ENCODE peak calls at places on chromosome 9, in nine cellular contexts. W, M, L, A, Y, U, N, O and F are unnamed samples.

GRCh38 chr9:34579097-34579818 is 10.3 kb downstream of the CNTFR start:
- DNase-seq in O (no peak), L (no peak), W (no peak), Y (no peak), U (no peak), N (no peak), M (no peak), A (no peak), F (no peak)

GRCh38 chr9:78549711-78550110 is 252.8 kb downstream of the PSAT1 start:
- DNase-seq in Y (no peak), M (no peak), A (no peak), O (no peak), N (no peak), L (no peak), W (no peak), U (no peak), F (no peak)

GRCh38 chr9:96075111-96075510 is 199.6 kb downstream of the ERCC6L2 start:
- DNase-seq in O (no peak), W (no peak), A (no peak), L (no peak), U (no peak), Y (no peak), M (no peak), N (no peak), F (no peak)

GRCh38 chr9:87663556-87663955 is 62.4 kb upstream of the CTSL start:
- DNase-seq in A (no peak), L (no peak), N (no peak), Y (no peak), W (no peak), M (no peak), U (no peak), O (no peak), F (no peak)

GRCh38 chr9:82799300-82799699 is 263.6 kb downstream of the RASEF start:
- DNase-seq in U (no peak), N (no peak), M (no peak), Y (no peak), L (peak; percentile 6), W (no peak), O (no peak), A (no peak), F (no peak)

GRCh38 chr9:126642839-126643238 is 29.1 kb downstream of the LMX1B start:
- DNase-seq in A (no peak), O (no peak), N (no peak), Y (no peak), M (no peak), U (no peak), W (no peak), L (no peak), F (no peak)

GRCh38 chr9:19378647-19379046 is 1.4 kb downstream of the RPS6 start:
- DNase-seq in U (no peak), L (no peak), A (no peak), Y (no peak), M (no peak), W (no peak), O (no peak), N (no peak), F (peak; percentile 34)

GRCh38 chr9:131312822-131313770 is 23.6 kb downstream of the PLPP7 start:
- DNase-seq in M (no peak), O (no peak), W (no peak), Y (no peak), A (peak; percentile 68), U (no peak), L (no peak), N (no peak), F (no peak)

GRCh38 chr9:70554881-70555280 is 140.4 kb upstream of the KLF9 start:
- DNase-seq in O (no peak), A (no peak), Y (no peak), W (no peak), U (no peak), N (no peak), L (no peak), M (no peak), F (no peak)

GRCh38 chr9:90141723-90142122 is 500.9 kb downstream of the DIRAS2 start:
- DNase-seq in U (peak; percentile 23), N (no peak), M (no peak), O (no peak), W (no peak), A (peak; percentile 48), Y (no peak), L (peak; percentile 19), F (peak; percentile 68)

GRCh38 chr9:3459076-3459475 is 66.7 kb downstream of the RFX3 start:
- DNase-seq in M (no peak), Y (no peak), N (no peak), L (no peak), A (no peak), O (no peak), W (no peak), U (no peak), F (no peak)

GRCh38 chr9:89678394-89679005 is 73.7 kb downstream of the GADD45G start:
- DNase-seq in O (no peak), U (peak; percentile 49), A (no peak), Y (no peak), L (no peak), M (no peak), W (no peak), N (no peak), F (no peak)

GRCh38 chr9:105205787-105206511 is 38.5 kb upstream of the SLC44A1 start:
- DNase-seq in N (no peak), Y (no peak), W (no peak), O (no peak), M (no peak), L (peak; percentile 93), U (no peak), A (no peak), F (no peak)

GRCh38 chr9:88945636-88946333 is 45.5 kb upstream of the S1PR3 start:
- DNase-seq in A (no peak), N (no peak), U (no peak), W (no peak), L (no peak), M (no peak), O (no peak), Y (no peak), F (no peak)

GRCh38 chr9:120477534-120478001 is 102.4 kb downstream of the CDK5RAP2 start:
- DNase-seq in U (peak; percentile 78), L (peak; percentile 96), W (no peak), A (peak; percentile 18), O (peak; percentile 6), Y (peak; percentile 72), N (no peak), M (no peak), F (peak; percentile 60)

GRCh38 chr9:88889386-88889785 is 101.9 kb upstream of the S1PR3 start:
- DNase-seq in L (peak; percentile 38), U (no peak), O (no peak), A (no peak), N (no peak), M (no peak), Y (no peak), W (no peak), F (no peak)

GRCh38 chr9:96581301-96581700 is 38.3 kb downstream of the CDC14B start:
- DNase-seq in U (no peak), M (no peak), W (no peak), O (no peak), A (no peak), L (no peak), Y (no peak), N (no peak), F (no peak)

GRCh38 chr9:91422832-91423711 is 560 bp downstream of the NFIL3 start:
- DNase-seq in U (peak; percentile 61), Y (peak; percentile 88), O (peak; percentile 54), M (peak; percentile 69), L (peak; percentile 84), A (peak; percentile 69), N (peak; percentile 39), W (peak; percentile 25), F (peak; percentile 87)

GRCh38 chr9:107734231-107735014 is 244.9 kb upstream of the KLF4 start:
- DNase-seq in N (no peak), A (no peak), O (no peak), U (no peak), Y (no peak), W (no peak), L (peak; percentile 93), M (no peak), F (no peak)

GRCh38 chr9:83027153-83027867 is 35.6 kb downstream of the RASEF start:
- DNase-seq in M (no peak), O (no peak), A (peak; percentile 93), Y (peak; percentile 51), N (no peak), W (no peak), L (peak; percentile 94), U (no peak), F (peak; percentile 76)

GRCh38 chr9:698276-698675 is 143.2 kb upstream of the DMRT1 start:
- DNase-seq in A (no peak), N (no peak), O (no peak), U (no peak), L (peak; percentile 69), Y (no peak), W (no peak), M (no peak), F (no peak)

GRCh38 chr9:121734465-121734864 is 83.0 kb downstream of the DAB2IP start:
- DNase-seq in M (no peak), Y (peak; percentile 80), L (no peak), W (no peak), N (no peak), U (no peak), A (no peak), O (no peak), F (no peak)

GRCh38 chr9:131823701-131824146 is 83.8 kb upstream of the RAPGEF1 start:
- DNase-seq in A (no peak), O (no peak), W (no peak), M (no peak), U (no peak), Y (no peak), N (no peak), L (no peak), F (no peak)

GRCh38 chr9:36665921-36666429 is 93.3 kb downstream of the MELK start:
- DNase-seq in U (no peak), Y (no peak), W (no peak), L (peak; percentile 51), A (peak; percentile 25), N (no peak), O (no peak), M (no peak), F (no peak)

GRCh38 chr9:98378206-98379193 is 123.1 kb upstream of the TBC1D2 start:
- DNase-seq in L (peak; percentile 16), U (no peak), M (no peak), O (no peak), W (no peak), A (no peak), Y (no peak), N (no peak), F (no peak)

GRCh38 chr9:135774794-135775525 is 73.0 kb downstream of the KCNT1 start:
- DNase-seq in L (no peak), W (no peak), O (no peak), U (no peak), A (no peak), N (no peak), Y (no peak), M (no peak), F (no peak)

GRCh38 chr9:134629586-134630392 is 11.8 kb upstream of the COL5A1 start:
- DNase-seq in A (no peak), Y (no peak), N (no peak), U (no peak), W (no peak), O (no peak), L (no peak), M (peak; percentile 3), F (no peak)

GRCh38 chr9:70034292-70034711 is 9.3 kb upstream of the MAMDC2 start:
- DNase-seq in A (no peak), W (no peak), L (no peak), M (no peak), Y (no peak), N (no peak), U (no peak), O (no peak), F (no peak)

GRCh38 chr9:6779417-6780241 is 21.9 kb downstream of the KDM4C start:
- DNase-seq in Y (no peak), U (no peak), N (no peak), A (peak; percentile 16), M (no peak), O (no peak), L (peak; percentile 78), W (no peak), F (no peak)